ENCODE peak calls at places on chromosomes 7 and 10, in nine cellular contexts. D, P, B, E, Z, G, C, V and S are unnamed samples.
A peak's percentile ranks its signal among the peaks of the same experiment; 100 is the strongest.

GRCh38 chr10:63520463-63521388 is 475 bp upstream of the REEP3 start:
- DNase-seq in Z (peak; percentile 32), P (peak; percentile 82), C (no peak), E (no peak), V (peak; percentile 82), G (peak; percentile 81), D (peak; percentile 92), B (peak; percentile 75), S (peak; percentile 41)

GRCh38 chr7:28813238-28813962 is 144.7 kb downstream of the TRIL start:
- DNase-seq in P (no peak), Z (no peak), C (no peak), V (no peak), D (no peak), B (no peak), E (no peak), G (no peak), S (no peak)

GRCh38 chr10:70903262-70903921 is 15.0 kb upstream of the PCBD1 start:
- DNase-seq in G (peak; percentile 72), E (no peak), C (no peak), B (peak; percentile 49), Z (no peak), D (peak; percentile 82), V (peak; percentile 71), P (peak; percentile 75), S (no peak)

GRCh38 chr10:51427758-51428157 is 271.6 kb downstream of the CSTF2T start:
- DNase-seq in E (no peak), P (no peak), D (no peak), G (no peak), C (no peak), V (no peak), Z (no peak), B (no peak), S (no peak)

GRCh38 chr10:46028584-46029570 is 1.5 kb downstream of the NCOA4 start:
- DNase-seq in E (peak; percentile 37), V (no peak), C (no peak), B (no peak), D (no peak), G (no peak), P (no peak), Z (no peak), S (no peak)

GRCh38 chr7:44636926-44637325 is 30.5 kb downstream of the OGDH start:
- DNase-seq in G (no peak), D (no peak), V (no peak), B (no peak), Z (no peak), C (no peak), P (peak; percentile 54), E (no peak), S (no peak)

GRCh38 chr10:117476716-117477115 is 65.8 kb upstream of the EMX2 start:
- DNase-seq in V (no peak), D (no peak), C (no peak), E (no peak), G (no peak), Z (no peak), P (no peak), B (no peak), S (no peak)

GRCh38 chr10:95266674-95267095 is 24.1 kb downstream of the PDLIM1 start:
- DNase-seq in V (no peak), C (no peak), G (no peak), Z (no peak), E (peak; percentile 94), B (no peak), P (no peak), D (no peak), S (no peak)

GRCh38 chr7:956031-956430 is 1.6 kb upstream of the ADAP1 start:
- DNase-seq in G (no peak), B (no peak), V (peak; percentile 10), D (peak; percentile 20), Z (no peak), E (no peak), P (no peak), C (no peak), S (no peak)

GRCh38 chr10:68231106-68231901 is 609 bp downstream of the ATOH7 start:
- DNase-seq in G (peak; percentile 75), V (peak; percentile 60), D (peak; percentile 87), P (peak; percentile 80), C (no peak), Z (no peak), B (peak; percentile 64), E (no peak), S (no peak)